ENCODE peak calls at places on chromosome 13, in seven cellular contexts. One of them, this sample, is unnamed.

GRCh38 chr13:28585557-28585956 is 73.4 kb upstream of the POMP start:
- DNase-seq in activated T-helper 1 cell treated with anti-CD3 and anti-CD28 coated beads, Interleukin-12 subunit alpha, Interleukin-12 subunit beta, Interleukin-2, Interleukin-4 antibody, amounts not matched to agents 30 ng/mL and 10 ng/mL and 1 ng/mL, durations not matched to agents 14 hours and 24 hours and 36 hours: no peak
- DNase-seq in NCI-H2029 treated with DMSO at 0.1 percent for 48 hours: no peak
- DNase-seq in NCI-H1436 treated with DMSO at 0.1 percent for 48 hours: no peak
- DNase-seq in WTC11: no peak
- DNase-seq in EL: no peak
- DNase-seq in T-helper 1 cell: no peak
- DNase-seq in this sample: no peak

GRCh38 chr13:20195846-20196245 is 3.1 kb upstream of the GJB2 start:
- DNase-seq in activated T-helper 1 cell treated with anti-CD3 and anti-CD28 coated beads, Interleukin-12 subunit alpha, Interleukin-12 subunit beta, Interleukin-2, Interleukin-4 antibody, amounts not matched to agents 30 ng/mL and 10 ng/mL and 1 ng/mL, durations not matched to agents 14 hours and 24 hours and 36 hours: no peak
- DNase-seq in NCI-H2029 treated with DMSO at 0.1 percent for 48 hours: no peak
- DNase-seq in NCI-H1436 treated with DMSO at 0.1 percent for 48 hours: no peak
- DNase-seq in WTC11: no peak
- DNase-seq in EL: no peak
- DNase-seq in T-helper 1 cell: no peak
- DNase-seq in this sample: no peak

GRCh38 chr13:113837554-113838355 is 26.1 kb downstream of the GAS6 start:
- DNase-seq in activated T-helper 1 cell treated with anti-CD3 and anti-CD28 coated beads, Interleukin-12 subunit alpha, Interleukin-12 subunit beta, Interleukin-2, Interleukin-4 antibody, amounts not matched to agents 30 ng/mL and 10 ng/mL and 1 ng/mL, durations not matched to agents 14 hours and 24 hours and 36 hours: no peak
- DNase-seq in NCI-H2029 treated with DMSO at 0.1 percent for 48 hours: no peak
- DNase-seq in NCI-H1436 treated with DMSO at 0.1 percent for 48 hours: no peak
- DNase-seq in WTC11: no peak
- DNase-seq in EL: peak
- DNase-seq in T-helper 1 cell: no peak
- DNase-seq in this sample: no peak

GRCh38 chr13:75485286-75486062 is 3.5 kb upstream of the TBC1D4 start:
- DNase-seq in activated T-helper 1 cell treated with anti-CD3 and anti-CD28 coated beads, Interleukin-12 subunit alpha, Interleukin-12 subunit beta, Interleukin-2, Interleukin-4 antibody, amounts not matched to agents 30 ng/mL and 10 ng/mL and 1 ng/mL, durations not matched to agents 14 hours and 24 hours and 36 hours: no peak
- DNase-seq in NCI-H2029 treated with DMSO at 0.1 percent for 48 hours: no peak
- DNase-seq in NCI-H1436 treated with DMSO at 0.1 percent for 48 hours: no peak
- DNase-seq in WTC11: no peak
- DNase-seq in EL: peak
- DNase-seq in T-helper 1 cell: no peak
- DNase-seq in this sample: no peak

GRCh38 chr13:63408227-63409202 is 1992.9 kb upstream of the PCDH20 start:
- DNase-seq in activated T-helper 1 cell treated with anti-CD3 and anti-CD28 coated beads, Interleukin-12 subunit alpha, Interleukin-12 subunit beta, Interleukin-2, Interleukin-4 antibody, amounts not matched to agents 30 ng/mL and 10 ng/mL and 1 ng/mL, durations not matched to agents 14 hours and 24 hours and 36 hours: no peak
- DNase-seq in NCI-H2029 treated with DMSO at 0.1 percent for 48 hours: no peak
- DNase-seq in NCI-H1436 treated with DMSO at 0.1 percent for 48 hours: no peak
- DNase-seq in WTC11: no peak
- DNase-seq in EL: no peak
- DNase-seq in T-helper 1 cell: no peak
- DNase-seq in this sample: no peak

GRCh38 chr13:39777527-39778061 is 122.1 kb downstream of the COG6 start:
- DNase-seq in activated T-helper 1 cell treated with anti-CD3 and anti-CD28 coated beads, Interleukin-12 subunit alpha, Interleukin-12 subunit beta, Interleukin-2, Interleukin-4 antibody, amounts not matched to agents 30 ng/mL and 10 ng/mL and 1 ng/mL, durations not matched to agents 14 hours and 24 hours and 36 hours: peak
- DNase-seq in NCI-H2029 treated with DMSO at 0.1 percent for 48 hours: no peak
- DNase-seq in NCI-H1436 treated with DMSO at 0.1 percent for 48 hours: no peak
- DNase-seq in WTC11: no peak
- DNase-seq in EL: peak
- DNase-seq in T-helper 1 cell: no peak
- DNase-seq in this sample: peak

GRCh38 chr13:54682184-54682583 is 1653.6 kb downstream of the OLFM4 start:
- DNase-seq in activated T-helper 1 cell treated with anti-CD3 and anti-CD28 coated beads, Interleukin-12 subunit alpha, Interleukin-12 subunit beta, Interleukin-2, Interleukin-4 antibody, amounts not matched to agents 30 ng/mL and 10 ng/mL and 1 ng/mL, durations not matched to agents 14 hours and 24 hours and 36 hours: no peak
- DNase-seq in NCI-H2029 treated with DMSO at 0.1 percent for 48 hours: no peak
- DNase-seq in NCI-H1436 treated with DMSO at 0.1 percent for 48 hours: no peak
- DNase-seq in WTC11: no peak
- DNase-seq in EL: no peak
- DNase-seq in T-helper 1 cell: no peak
- DNase-seq in this sample: no peak

GRCh38 chr13:32961724-32962123 is 54.5 kb upstream of the KL start:
- DNase-seq in activated T-helper 1 cell treated with anti-CD3 and anti-CD28 coated beads, Interleukin-12 subunit alpha, Interleukin-12 subunit beta, Interleukin-2, Interleukin-4 antibody, amounts not matched to agents 30 ng/mL and 10 ng/mL and 1 ng/mL, durations not matched to agents 14 hours and 24 hours and 36 hours: no peak
- DNase-seq in NCI-H2029 treated with DMSO at 0.1 percent for 48 hours: no peak
- DNase-seq in NCI-H1436 treated with DMSO at 0.1 percent for 48 hours: no peak
- DNase-seq in WTC11: no peak
- DNase-seq in EL: no peak
- DNase-seq in T-helper 1 cell: no peak
- DNase-seq in this sample: no peak

GRCh38 chr13:109669956-109670355 is 116.4 kb downstream of the IRS2 start:
- DNase-seq in activated T-helper 1 cell treated with anti-CD3 and anti-CD28 coated beads, Interleukin-12 subunit alpha, Interleukin-12 subunit beta, Interleukin-2, Interleukin-4 antibody, amounts not matched to agents 30 ng/mL and 10 ng/mL and 1 ng/mL, durations not matched to agents 14 hours and 24 hours and 36 hours: no peak
- DNase-seq in NCI-H2029 treated with DMSO at 0.1 percent for 48 hours: no peak
- DNase-seq in NCI-H1436 treated with DMSO at 0.1 percent for 48 hours: no peak
- DNase-seq in WTC11: no peak
- DNase-seq in EL: no peak
- DNase-seq in T-helper 1 cell: no peak
- DNase-seq in this sample: no peak

GRCh38 chr13:49645451-49645850 is 17.1 kb downstream of the ARL11 start:
- DNase-seq in activated T-helper 1 cell treated with anti-CD3 and anti-CD28 coated beads, Interleukin-12 subunit alpha, Interleukin-12 subunit beta, Interleukin-2, Interleukin-4 antibody, amounts not matched to agents 30 ng/mL and 10 ng/mL and 1 ng/mL, durations not matched to agents 14 hours and 24 hours and 36 hours: no peak
- DNase-seq in NCI-H2029 treated with DMSO at 0.1 percent for 48 hours: no peak
- DNase-seq in NCI-H1436 treated with DMSO at 0.1 percent for 48 hours: no peak
- DNase-seq in WTC11: no peak
- DNase-seq in EL: no peak
- DNase-seq in T-helper 1 cell: no peak
- DNase-seq in this sample: no peak

GRCh38 chr13:101398191-101398590 is 18.1 kb downstream of the NALCN start:
- DNase-seq in activated T-helper 1 cell treated with anti-CD3 and anti-CD28 coated beads, Interleukin-12 subunit alpha, Interleukin-12 subunit beta, Interleukin-2, Interleukin-4 antibody, amounts not matched to agents 30 ng/mL and 10 ng/mL and 1 ng/mL, durations not matched to agents 14 hours and 24 hours and 36 hours: no peak
- DNase-seq in NCI-H2029 treated with DMSO at 0.1 percent for 48 hours: no peak
- DNase-seq in NCI-H1436 treated with DMSO at 0.1 percent for 48 hours: no peak
- DNase-seq in WTC11: no peak
- DNase-seq in EL: peak
- DNase-seq in T-helper 1 cell: no peak
- DNase-seq in this sample: no peak

GRCh38 chr13:84653915-84654534 is 771.8 kb upstream of the SLITRK1 start:
- DNase-seq in activated T-helper 1 cell treated with anti-CD3 and anti-CD28 coated beads, Interleukin-12 subunit alpha, Interleukin-12 subunit beta, Interleukin-2, Interleukin-4 antibody, amounts not matched to agents 30 ng/mL and 10 ng/mL and 1 ng/mL, durations not matched to agents 14 hours and 24 hours and 36 hours: no peak
- DNase-seq in NCI-H2029 treated with DMSO at 0.1 percent for 48 hours: no peak
- DNase-seq in NCI-H1436 treated with DMSO at 0.1 percent for 48 hours: no peak
- DNase-seq in WTC11: no peak
- DNase-seq in EL: no peak
- DNase-seq in T-helper 1 cell: no peak
- DNase-seq in this sample: no peak

GRCh38 chr13:100987993-100988392 is 313.4 kb upstream of the TMTC4 start:
- DNase-seq in activated T-helper 1 cell treated with anti-CD3 and anti-CD28 coated beads, Interleukin-12 subunit alpha, Interleukin-12 subunit beta, Interleukin-2, Interleukin-4 antibody, amounts not matched to agents 30 ng/mL and 10 ng/mL and 1 ng/mL, durations not matched to agents 14 hours and 24 hours and 36 hours: no peak
- DNase-seq in NCI-H2029 treated with DMSO at 0.1 percent for 48 hours: no peak
- DNase-seq in NCI-H1436 treated with DMSO at 0.1 percent for 48 hours: no peak
- DNase-seq in WTC11: peak
- DNase-seq in EL: peak
- DNase-seq in T-helper 1 cell: no peak
- DNase-seq in this sample: no peak

GRCh38 chr13:19345916-19346422 is 164.3 kb upstream of the TUBA3C start:
- DNase-seq in activated T-helper 1 cell treated with anti-CD3 and anti-CD28 coated beads, Interleukin-12 subunit alpha, Interleukin-12 subunit beta, Interleukin-2, Interleukin-4 antibody, amounts not matched to agents 30 ng/mL and 10 ng/mL and 1 ng/mL, durations not matched to agents 14 hours and 24 hours and 36 hours: no peak
- DNase-seq in NCI-H2029 treated with DMSO at 0.1 percent for 48 hours: no peak
- DNase-seq in NCI-H1436 treated with DMSO at 0.1 percent for 48 hours: no peak
- DNase-seq in WTC11: no peak
- DNase-seq in EL: no peak
- DNase-seq in T-helper 1 cell: no peak
- DNase-seq in this sample: no peak

GRCh38 chr13:89749888-89750287 is 1597.6 kb upstream of the MIR17HG start:
- DNase-seq in activated T-helper 1 cell treated with anti-CD3 and anti-CD28 coated beads, Interleukin-12 subunit alpha, Interleukin-12 subunit beta, Interleukin-2, Interleukin-4 antibody, amounts not matched to agents 30 ng/mL and 10 ng/mL and 1 ng/mL, durations not matched to agents 14 hours and 24 hours and 36 hours: no peak
- DNase-seq in NCI-H2029 treated with DMSO at 0.1 percent for 48 hours: no peak
- DNase-seq in NCI-H1436 treated with DMSO at 0.1 percent for 48 hours: no peak
- DNase-seq in WTC11: no peak
- DNase-seq in EL: no peak
- DNase-seq in T-helper 1 cell: no peak
- DNase-seq in this sample: no peak

GRCh38 chr13:48726711-48727110 is 73.0 kb downstream of the CYSLTR2 start:
- DNase-seq in activated T-helper 1 cell treated with anti-CD3 and anti-CD28 coated beads, Interleukin-12 subunit alpha, Interleukin-12 subunit beta, Interleukin-2, Interleukin-4 antibody, amounts not matched to agents 30 ng/mL and 10 ng/mL and 1 ng/mL, durations not matched to agents 14 hours and 24 hours and 36 hours: no peak
- DNase-seq in NCI-H2029 treated with DMSO at 0.1 percent for 48 hours: no peak
- DNase-seq in NCI-H1436 treated with DMSO at 0.1 percent for 48 hours: no peak
- DNase-seq in WTC11: no peak
- DNase-seq in EL: no peak
- DNase-seq in T-helper 1 cell: no peak
- DNase-seq in this sample: no peak

GRCh38 chr13:109576331-109576813 is 210.0 kb downstream of the IRS2 start:
- DNase-seq in activated T-helper 1 cell treated with anti-CD3 and anti-CD28 coated beads, Interleukin-12 subunit alpha, Interleukin-12 subunit beta, Interleukin-2, Interleukin-4 antibody, amounts not matched to agents 30 ng/mL and 10 ng/mL and 1 ng/mL, durations not matched to agents 14 hours and 24 hours and 36 hours: no peak
- DNase-seq in NCI-H2029 treated with DMSO at 0.1 percent for 48 hours: peak
- DNase-seq in NCI-H1436 treated with DMSO at 0.1 percent for 48 hours: no peak
- DNase-seq in WTC11: no peak
- DNase-seq in EL: no peak
- DNase-seq in T-helper 1 cell: no peak
- DNase-seq in this sample: no peak

GRCh38 chr13:50697746-50698526 is 145.6 kb downstream of the DLEU7 start:
- DNase-seq in activated T-helper 1 cell treated with anti-CD3 and anti-CD28 coated beads, Interleukin-12 subunit alpha, Interleukin-12 subunit beta, Interleukin-2, Interleukin-4 antibody, amounts not matched to agents 30 ng/mL and 10 ng/mL and 1 ng/mL, durations not matched to agents 14 hours and 24 hours and 36 hours: no peak
- DNase-seq in NCI-H2029 treated with DMSO at 0.1 percent for 48 hours: no peak
- DNase-seq in NCI-H1436 treated with DMSO at 0.1 percent for 48 hours: no peak
- DNase-seq in WTC11: no peak
- DNase-seq in EL: no peak
- DNase-seq in T-helper 1 cell: no peak
- DNase-seq in this sample: no peak

GRCh38 chr13:95536629-95537241 is 15.8 kb upstream of the CLDN10 start:
- DNase-seq in activated T-helper 1 cell treated with anti-CD3 and anti-CD28 coated beads, Interleukin-12 subunit alpha, Interleukin-12 subunit beta, Interleukin-2, Interleukin-4 antibody, amounts not matched to agents 30 ng/mL and 10 ng/mL and 1 ng/mL, durations not matched to agents 14 hours and 24 hours and 36 hours: no peak
- DNase-seq in NCI-H2029 treated with DMSO at 0.1 percent for 48 hours: no peak
- DNase-seq in NCI-H1436 treated with DMSO at 0.1 percent for 48 hours: no peak
- DNase-seq in WTC11: no peak
- DNase-seq in EL: peak
- DNase-seq in T-helper 1 cell: no peak
- DNase-seq in this sample: no peak

GRCh38 chr13:26019881-26020535 is 31.8 kb downstream of the SHISA2 start:
- DNase-seq in activated T-helper 1 cell treated with anti-CD3 and anti-CD28 coated beads, Interleukin-12 subunit alpha, Interleukin-12 subunit beta, Interleukin-2, Interleukin-4 antibody, amounts not matched to agents 30 ng/mL and 10 ng/mL and 1 ng/mL, durations not matched to agents 14 hours and 24 hours and 36 hours: no peak
- DNase-seq in NCI-H2029 treated with DMSO at 0.1 percent for 48 hours: no peak
- DNase-seq in NCI-H1436 treated with DMSO at 0.1 percent for 48 hours: no peak
- DNase-seq in WTC11: no peak
- DNase-seq in EL: peak
- DNase-seq in T-helper 1 cell: no peak
- DNase-seq in this sample: no peak

GRCh38 chr13:102651892-102652291 is 43.0 kb downstream of the METTL21C start:
- DNase-seq in activated T-helper 1 cell treated with anti-CD3 and anti-CD28 coated beads, Interleukin-12 subunit alpha, Interleukin-12 subunit beta, Interleukin-2, Interleukin-4 antibody, amounts not matched to agents 30 ng/mL and 10 ng/mL and 1 ng/mL, durations not matched to agents 14 hours and 24 hours and 36 hours: no peak
- DNase-seq in NCI-H2029 treated with DMSO at 0.1 percent for 48 hours: no peak
- DNase-seq in NCI-H1436 treated with DMSO at 0.1 percent for 48 hours: no peak
- DNase-seq in WTC11: no peak
- DNase-seq in EL: peak
- DNase-seq in T-helper 1 cell: no peak
- DNase-seq in this sample: no peak

GRCh38 chr13:18959996-18960395 is 221.6 kb downstream of the TUBA3C start:
- DNase-seq in activated T-helper 1 cell treated with anti-CD3 and anti-CD28 coated beads, Interleukin-12 subunit alpha, Interleukin-12 subunit beta, Interleukin-2, Interleukin-4 antibody, amounts not matched to agents 30 ng/mL and 10 ng/mL and 1 ng/mL, durations not matched to agents 14 hours and 24 hours and 36 hours: no peak
- DNase-seq in NCI-H2029 treated with DMSO at 0.1 percent for 48 hours: no peak
- DNase-seq in NCI-H1436 treated with DMSO at 0.1 percent for 48 hours: no peak
- DNase-seq in WTC11: no peak
- DNase-seq in EL: no peak
- DNase-seq in T-helper 1 cell: no peak
- DNase-seq in this sample: no peak

GRCh38 chr13:85503797-85504196 is 295.4 kb downstream of the SLITRK6 start:
- DNase-seq in activated T-helper 1 cell treated with anti-CD3 and anti-CD28 coated beads, Interleukin-12 subunit alpha, Interleukin-12 subunit beta, Interleukin-2, Interleukin-4 antibody, amounts not matched to agents 30 ng/mL and 10 ng/mL and 1 ng/mL, durations not matched to agents 14 hours and 24 hours and 36 hours: no peak
- DNase-seq in NCI-H2029 treated with DMSO at 0.1 percent for 48 hours: no peak
- DNase-seq in NCI-H1436 treated with DMSO at 0.1 percent for 48 hours: no peak
- DNase-seq in WTC11: no peak
- DNase-seq in EL: peak
- DNase-seq in T-helper 1 cell: no peak
- DNase-seq in this sample: no peak

GRCh38 chr13:41960195-41960699 is 662 bp downstream of the VWA8 start:
- DNase-seq in activated T-helper 1 cell treated with anti-CD3 and anti-CD28 coated beads, Interleukin-12 subunit alpha, Interleukin-12 subunit beta, Interleukin-2, Interleukin-4 antibody, amounts not matched to agents 30 ng/mL and 10 ng/mL and 1 ng/mL, durations not matched to agents 14 hours and 24 hours and 36 hours: no peak
- DNase-seq in NCI-H2029 treated with DMSO at 0.1 percent for 48 hours: no peak
- DNase-seq in NCI-H1436 treated with DMSO at 0.1 percent for 48 hours: no peak
- DNase-seq in WTC11: no peak
- DNase-seq in EL: peak
- DNase-seq in T-helper 1 cell: no peak
- DNase-seq in this sample: no peak

This sample was measured in activated T-helper 9 cell treated with anti-CD3 and anti-CD28 coated beads, Interleukin-2, amount 50 U/mL, for 16 hours.